ENCODE peak calls at places on chromosomes 3 and 15, in five cellular contexts. S, C, H, M and U are unnamed samples.

GRCh38 chr3:65342084-65342683 is 654.4 kb upstream of the ADAMTS9 start:
- DNase-seq in M (peak; percentile 44), H (peak; percentile 75), S (peak; percentile 54), C (peak; percentile 38), U (peak; percentile 46)

GRCh38 chr15:98455899-98456298 is 192.4 kb upstream of the IGF1R start:
- DNase-seq in H (no peak), S (no peak), M (no peak), C (no peak), U (no peak)

GRCh38 chr15:92797168-92798052 is 102.7 kb upstream of the CHD2 start:
- DNase-seq in H (peak; percentile 84), M (peak; percentile 65), S (peak; percentile 62), C (no peak), U (peak; percentile 46)

GRCh38 chr3:32495085-32495484 is 7.6 kb downstream of the CMTM6 start:
- DNase-seq in M (no peak), H (no peak), S (no peak), C (no peak), U (no peak)

GRCh38 chr15:63157891-63158431 is 684 bp upstream of the RPS27L start:
- DNase-seq in H (peak; percentile 77), M (peak; percentile 58), S (peak; percentile 65), C (peak; percentile 31), U (peak; percentile 54)

GRCh38 chr3:66538390-66538789 is 37.6 kb upstream of the LRIG1 start:
- DNase-seq in C (no peak), H (no peak), S (no peak), M (no peak), U (no peak)

GRCh38 chr3:128709506-128710210 is 16.3 kb upstream of the RAB7A start:
- DNase-seq in C (peak; percentile 28), M (no peak), S (no peak), H (no peak), U (no peak)

GRCh38 chr3:5231067-5231466 is 43.6 kb downstream of the EDEM1 start:
- DNase-seq in S (no peak), M (no peak), H (no peak), C (no peak), U (no peak)

GRCh38 chr3:45244356-45244755 is 18.3 kb upstream of the TMEM158 start:
- DNase-seq in H (no peak), M (no peak), S (no peak), C (no peak), U (no peak)

GRCh38 chr3:135192929-135193328 is 397.9 kb downstream of the EPHB1 start:
- DNase-seq in C (no peak), M (no peak), S (no peak), H (no peak), U (no peak)

GRCh38 chr3:69082805-69083204 is 1.9 kb upstream of the ARL6IP5 start:
- DNase-seq in H (peak; percentile 17), M (peak; percentile 70), C (peak; percentile 31), S (peak; percentile 69), U (peak; percentile 91)

GRCh38 chr3:133964547-133964946 is 65.2 kb downstream of the SLCO2A1 start:
- DNase-seq in C (no peak), H (no peak), M (no peak), S (no peak), U (no peak)

GRCh38 chr15:100241572-100242479 is 99.9 kb downstream of the ADAMTS17 start:
- DNase-seq in S (no peak), M (no peak), C (no peak), H (peak; percentile 59), U (no peak)

GRCh38 chr3:46078712-46079400 is 51.6 kb upstream of the XCR1 start:
- DNase-seq in C (peak; percentile 96), S (peak; percentile 71), H (peak; percentile 94), M (peak; percentile 65), U (peak; percentile 97)

DNA sequence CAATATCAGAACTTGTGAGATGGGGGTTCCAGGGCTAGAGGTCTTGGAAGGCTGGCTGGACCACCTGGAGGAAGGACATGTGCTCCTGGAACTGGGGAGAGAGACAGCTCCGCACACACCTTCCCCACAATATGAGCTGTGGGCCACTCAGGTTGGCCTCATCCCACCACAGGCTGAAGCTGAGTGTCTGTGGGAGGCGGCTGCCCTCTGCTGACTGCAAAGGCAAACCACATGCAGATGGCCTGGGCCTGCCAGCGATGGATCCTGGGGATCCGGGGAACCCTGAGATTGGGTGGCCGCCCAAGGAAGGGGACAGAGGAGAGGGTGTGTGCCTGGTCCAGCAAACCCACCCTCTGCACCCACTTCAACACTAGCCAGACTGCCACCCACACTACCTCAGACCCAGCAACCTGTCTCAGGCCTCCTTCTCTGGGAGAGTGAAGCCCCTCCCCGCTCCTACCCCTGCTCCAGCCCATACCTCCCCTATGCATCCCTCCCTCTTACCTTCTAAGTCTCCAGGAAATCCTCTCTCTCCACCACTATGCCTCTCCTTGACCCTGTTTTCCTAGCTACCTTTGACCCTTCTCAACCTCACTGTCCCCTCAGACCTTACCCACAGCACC is 44.8 kb downstream of the CYP11A1 start:
- DNase-seq in S (peak; percentile 78), M (peak; percentile 87), C (peak; percentile 59), H (peak; percentile 74), U (peak; percentile 77)
- TF ChIP-seq CTCF in S (peak; percentile 93), M (peak; percentile 93), C (peak; percentile 67), H (peak; percentile 93), U (peak; percentile 77)

GRCh38 chr3:16927485-16927884 is 42.7 kb downstream of the PLCL2 start:
- DNase-seq in M (peak; percentile 18), H (peak; percentile 18), C (no peak), S (peak; percentile 23), U (peak; percentile 49)
- TF ChIP-seq CTCF in M (peak; percentile 64), H (peak; percentile 37), C (no peak), S (no peak), U (peak; percentile 32)

GRCh38 chr3:171157286-171157685 is 130.8 kb upstream of the SLC2A2 start:
- DNase-seq in M (no peak), C (no peak), H (peak; percentile 27), S (no peak), U (no peak)
- TF ChIP-seq CTCF in M (no peak), C (no peak), H (no peak), S (no peak), U (no peak)

DNA sequence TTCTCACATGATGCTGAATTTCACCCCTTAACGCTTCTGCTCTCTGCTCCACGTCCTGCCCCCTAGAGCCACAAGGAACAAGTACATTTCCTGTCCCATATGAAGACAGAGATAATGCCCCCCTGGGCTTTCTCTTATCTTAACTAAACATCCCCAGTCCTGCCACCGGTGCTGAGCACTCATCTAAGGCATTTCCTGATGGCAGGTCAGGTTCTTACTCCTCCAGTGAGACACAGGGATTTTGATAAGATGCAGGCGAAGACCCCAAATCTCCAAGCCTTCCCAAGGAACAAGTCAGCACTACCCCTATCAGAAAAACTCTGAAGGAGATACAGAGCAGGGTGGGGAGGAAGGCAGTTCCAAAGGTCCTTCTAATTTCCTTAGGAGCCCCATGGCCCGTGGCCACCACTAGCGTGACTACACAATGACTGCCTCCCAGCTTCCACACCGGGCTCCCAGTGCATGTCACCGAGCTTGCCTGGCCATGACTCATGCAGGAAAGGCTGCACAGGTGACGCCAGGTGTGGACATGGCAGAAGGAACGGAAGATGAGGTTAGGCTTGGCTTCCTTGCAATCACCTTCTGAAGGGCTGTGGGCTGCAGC is 152.9 kb downstream of the XXYLT1 start:
- DNase-seq in S (no peak), C (peak; percentile 80), M (no peak), H (peak; percentile 90), U (no peak)
- TF ChIP-seq CTCF in S (peak; percentile 16), C (no peak), M (peak; percentile 24), H (peak; percentile 67), U (no peak)

GRCh38 chr15:65901336-65901735 is 32.0 kb downstream of the RAB11A start:
- DNase-seq in H (peak; percentile 15), C (no peak), S (no peak), M (no peak), U (no peak)
- TF ChIP-seq CTCF in H (no peak), C (no peak), S (no peak), M (no peak), U (no peak)

DNA sequence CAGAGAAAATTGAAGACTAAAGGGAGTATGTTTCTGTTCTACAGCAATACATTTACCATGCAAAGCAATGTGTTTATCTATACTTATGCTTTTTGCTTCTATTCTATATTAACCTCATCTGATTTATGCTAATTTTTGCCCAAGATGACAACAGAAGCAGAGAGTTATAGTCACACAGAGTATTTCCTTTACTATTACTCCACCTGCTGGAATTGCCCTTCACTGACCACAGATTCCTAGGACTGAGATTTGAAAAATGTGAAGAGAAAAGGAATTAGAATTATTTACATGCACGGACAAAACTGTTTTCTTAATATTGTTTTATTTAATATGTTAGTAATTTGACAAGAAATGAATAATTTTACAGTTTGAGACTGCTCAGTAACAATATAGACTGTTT is 745.6 kb downstream of the VGLL3 start:
- DNase-seq in C (no peak), S (no peak), H (no peak), M (no peak), U (no peak)
- TF ChIP-seq CTCF in C (no peak), S (no peak), H (no peak), M (no peak), U (no peak)

GRCh38 chr3:29080967-29081366 is 199.9 kb upstream of the RBMS3 start:
- DNase-seq in H (no peak), M (no peak), S (no peak), C (no peak), U (no peak)

GRCh38 chr3:29079358-29079757 is 201.5 kb upstream of the RBMS3 start:
- DNase-seq in C (no peak), S (no peak), H (no peak), M (no peak), U (no peak)

GRCh38 chr3:29083607-29084120 is 197.2 kb upstream of the RBMS3 start:
- DNase-seq in S (no peak), H (no peak), M (no peak), C (no peak), U (no peak)

GRCh38 chr3:29083081-29083480 is 197.8 kb upstream of the RBMS3 start:
- DNase-seq in M (no peak), H (no peak), C (no peak), S (no peak), U (no peak)
- TF ChIP-seq CTCF in M (no peak), H (no peak), C (no peak), S (no peak), U (no peak)

GRCh38 chr3:51271172-51271571 is 113.9 kb upstream of the MANF start:
- DNase-seq in H (no peak), S (no peak), C (no peak), M (no peak), U (no peak)

GRCh38 chr3:51274052-51274451 is 111.0 kb upstream of the MANF start:
- DNase-seq in M (no peak), H (no peak), S (no peak), C (no peak), U (no peak)

GRCh38 chr3:51270559-51270958 is 114.5 kb upstream of the MANF start:
- DNase-seq in M (no peak), C (no peak), H (no peak), S (no peak), U (no peak)

GRCh38 chr3:51268132-51268531 is 117.0 kb upstream of the MANF start:
- DNase-seq in S (no peak), H (no peak), C (no peak), M (no peak), U (no peak)

GRCh38 chr3:51269466-51269865 is 115.6 kb upstream of the MANF start:
- DNase-seq in H (no peak), S (no peak), M (no peak), C (no peak), U (no peak)
- TF ChIP-seq CTCF in H (no peak), S (no peak), M (no peak), C (no peak), U (no peak)

DNA sequence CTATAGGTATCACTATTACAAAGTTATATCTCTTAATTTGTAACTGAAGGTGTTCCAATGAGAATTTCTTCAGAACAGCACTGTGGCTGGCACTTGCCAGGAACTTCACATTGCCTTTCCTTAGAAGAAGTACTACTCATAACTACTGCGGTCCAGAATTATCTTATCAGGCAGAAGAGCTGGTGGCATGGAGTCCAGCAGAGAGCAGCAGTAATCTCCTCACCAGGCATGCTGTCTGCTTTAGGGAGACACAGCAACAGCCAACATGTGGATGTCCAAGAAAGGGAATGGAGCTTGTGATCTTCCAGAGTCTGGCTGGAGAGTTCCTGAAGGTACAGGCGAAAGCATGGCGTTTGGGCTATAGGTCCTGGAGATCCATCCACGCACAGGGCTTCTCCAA is 919.7 kb upstream of the NR2F2 start:
- DNase-seq in H (peak; percentile 52), S (no peak), M (no peak), C (no peak), U (no peak)
- TF ChIP-seq CTCF in H (peak; percentile 26), S (no peak), M (no peak), C (no peak), U (no peak)